ENCODE peak calls at places on chromosomes 5 and 9, in nine cellular contexts. H, F, E, C, Q, J, B, X and T are unnamed samples.

GRCh38 chr9:91421022-91421765 is 2.4 kb downstream of the NFIL3 start:
- DNase-seq in H (peak), F (peak), E (no peak), C (peak), Q (no peak), J (no peak), B (peak), X (no peak), T (no peak)

GRCh38 chr5:115946655-115947054 is 15.6 kb upstream of the LVRN start:
- DNase-seq in H (no peak), F (no peak), E (no peak), C (no peak), Q (no peak), J (no peak), B (no peak), X (no peak), T (no peak)

GRCh38 chr5:926416-927171 is 33.9 kb downstream of the TRIP13 start:
- DNase-seq in H (peak), F (no peak), E (no peak), C (peak), Q (no peak), J (no peak), B (peak), X (no peak), T (no peak)

GRCh38 chr5:120882042-120882775 is 418.1 kb downstream of the PRR16 start:
- DNase-seq in H (peak), F (no peak), E (no peak), C (no peak), Q (no peak), J (no peak), B (no peak), X (no peak), T (no peak)

GRCh38 chr5:2863133-2863532 is 111.7 kb upstream of the IRX2 start:
- DNase-seq in H (no peak), F (no peak), E (no peak), C (no peak), Q (no peak), J (no peak), B (no peak), X (no peak), T (no peak)

GRCh38 chr5:8842906-8843590 is 702.8 kb downstream of the SEMA5A start:
- DNase-seq in H (no peak), F (no peak), E (no peak), C (no peak), Q (no peak), J (peak), B (no peak), X (no peak), T (no peak)

GRCh38 chr5:149656576-149657182 is 73.4 kb upstream of the PPARGC1B start:
- DNase-seq in H (peak), F (no peak), E (peak), C (peak), Q (no peak), J (no peak), B (peak), X (no peak), T (no peak)

GRCh38 chr9:85008215-85008614 is 338.7 kb downstream of the NTRK2 start:
- DNase-seq in H (no peak), F (no peak), E (no peak), C (no peak), Q (no peak), J (no peak), B (no peak), X (no peak), T (no peak)

GRCh38 chr9:35561468-35562261 is 43.4 kb upstream of the TESK1 start:
- DNase-seq in H (no peak), F (no peak), E (no peak), C (no peak), Q (no peak), J (no peak), B (no peak), X (no peak), T (no peak)

GRCh38 chr9:35070823-35071813 is 1.3 kb downstream of the VCP start:
- DNase-seq in H (no peak), F (no peak), E (no peak), C (no peak), Q (peak), J (no peak), B (peak), X (no peak), T (no peak)

GRCh38 chr9:89527084-89527483 is 29.2 kb upstream of the SEMA4D start:
- DNase-seq in H (no peak), F (no peak), E (no peak), C (no peak), Q (no peak), J (no peak), B (peak), X (peak), T (no peak)

GRCh38 chr9:75451045-75451444 is 362.7 kb downstream of the OSTF1 start:
- DNase-seq in H (no peak), F (no peak), E (no peak), C (no peak), Q (no peak), J (no peak), B (no peak), X (no peak), T (no peak)

GRCh38 chr5:153159611-153160010 is 330.9 kb upstream of the GRIA1 start:
- DNase-seq in H (no peak), F (no peak), E (no peak), C (peak), Q (no peak), J (peak), B (no peak), X (no peak), T (no peak)

GRCh38 chr5:31478901-31479300 is 53.0 kb downstream of the DROSHA start:
- DNase-seq in H (no peak), F (no peak), E (no peak), C (no peak), Q (no peak), J (no peak), B (no peak), X (no peak), T (no peak)

GRCh38 chr5:75716715-75717081 is 539 bp downstream of the POC5 start:
- DNase-seq in H (peak), F (no peak), E (no peak), C (no peak), Q (no peak), J (no peak), B (no peak), X (no peak), T (no peak)

GRCh38 chr5:143041461-143041860 is 271.3 kb downstream of the ARHGAP26 start:
- DNase-seq in H (no peak), F (no peak), E (no peak), C (no peak), Q (no peak), J (no peak), B (no peak), X (no peak), T (no peak)

GRCh38 chr9:121599186-121599871 is 52.1 kb upstream of the DAB2IP start:
- DNase-seq in H (peak), F (no peak), E (peak), C (no peak), Q (no peak), J (no peak), B (peak), X (peak), T (no peak)

GRCh38 chr5:41721521-41721920 is 148.7 kb downstream of the OXCT1 start:
- DNase-seq in H (no peak), F (no peak), E (no peak), C (no peak), Q (no peak), J (no peak), B (no peak), X (no peak), T (no peak)

GRCh38 chr9:132672413-132672690 is 2.1 kb downstream of the GTF3C4 start:
- DNase-seq in H (no peak), F (no peak), E (no peak), C (no peak), Q (no peak), J (no peak), B (no peak), X (no peak), T (no peak)

GRCh38 chr5:9207820-9208418 is 338.0 kb downstream of the SEMA5A start:
- DNase-seq in H (peak), F (no peak), E (peak), C (peak), Q (peak), J (no peak), B (no peak), X (no peak), T (no peak)

GRCh38 chr9:21404146-21404545 is 4.8 kb upstream of the IFNA8 start:
- DNase-seq in H (no peak), F (no peak), E (no peak), C (no peak), Q (no peak), J (no peak), B (no peak), X (no peak), T (no peak)

GRCh38 chr5:163760498-163760897 is 255.1 kb downstream of the MAT2B start:
- DNase-seq in H (no peak), F (no peak), E (no peak), C (no peak), Q (peak), J (peak), B (no peak), X (no peak), T (no peak)

GRCh38 chr5:97019435-97020117 is 83.7 kb downstream of the LNPEP start:
- DNase-seq in H (peak), F (no peak), E (no peak), C (no peak), Q (peak), J (no peak), B (no peak), X (no peak), T (no peak)

GRCh38 chr9:84481819-84482218 is 141.3 kb upstream of the SLC28A3 start:
- DNase-seq in H (no peak), F (no peak), E (no peak), C (no peak), Q (no peak), J (no peak), B (no peak), X (no peak), T (no peak)

GRCh38 chr9:96883922-96884321 is 29.6 kb upstream of the ZNF782 start:
- DNase-seq in H (no peak), F (no peak), E (no peak), C (no peak), Q (no peak), J (no peak), B (no peak), X (no peak), T (no peak)

GRCh38 chr5:140627972-140628371 is 5.0 kb downstream of the CD14 start:
- DNase-seq in H (peak), F (no peak), E (no peak), C (no peak), Q (no peak), J (no peak), B (no peak), X (no peak), T (no peak)

GRCh38 chr5:55426455-55426854 is 108.3 kb downstream of the PLPP1 start:
- DNase-seq in H (no peak), F (no peak), E (no peak), C (no peak), Q (no peak), J (no peak), B (no peak), X (no peak), T (no peak)

GRCh38 chr9:137236936-137237421 is 4.1 kb upstream of the TUBB4B start:
- DNase-seq in H (no peak), F (no peak), E (no peak), C (no peak), Q (no peak), J (no peak), B (no peak), X (no peak), T (no peak)

DNA sequence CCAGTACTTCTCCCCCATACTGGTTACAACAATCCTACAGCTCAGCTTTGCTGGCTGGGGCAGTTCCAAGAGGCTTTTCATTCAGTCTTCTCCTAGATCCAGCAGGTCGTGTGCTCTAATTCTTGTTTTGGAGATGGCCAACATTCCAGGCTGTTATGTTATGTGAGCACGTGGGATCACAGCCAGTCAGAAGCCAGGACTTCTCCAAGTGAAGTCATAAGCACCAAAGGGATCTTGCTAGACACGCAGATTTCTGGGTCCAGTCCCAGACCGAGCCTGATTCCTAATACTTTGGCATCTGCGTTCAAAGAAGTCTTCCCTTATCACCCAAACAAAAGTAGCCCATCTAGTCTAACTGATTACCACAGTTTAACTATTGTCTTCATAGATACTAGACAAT is 1.4 kb upstream of the LARP1 start:
- DNase-seq in H (no peak), F (peak), E (no peak), C (no peak), Q (peak), J (peak), B (peak), X (peak), T (peak)
- H3K4me3 ChIP-seq in H (peak), F (no peak), E (peak), C (peak), Q (no peak), J (no peak), B (no peak), X (peak), T (peak)

GRCh38 chr5:81207009-81207408 is 26.1 kb upstream of the CKMT2 start:
- DNase-seq in H (peak), F (no peak), E (peak), C (peak), Q (no peak), J (no peak), B (no peak), X (no peak), T (no peak)
- TF ChIP-seq CTCF in H (peak), F (no peak), E (no peak), C (peak), Q (peak), J (no peak), B (no peak), X (no peak), T (peak)

DNA sequence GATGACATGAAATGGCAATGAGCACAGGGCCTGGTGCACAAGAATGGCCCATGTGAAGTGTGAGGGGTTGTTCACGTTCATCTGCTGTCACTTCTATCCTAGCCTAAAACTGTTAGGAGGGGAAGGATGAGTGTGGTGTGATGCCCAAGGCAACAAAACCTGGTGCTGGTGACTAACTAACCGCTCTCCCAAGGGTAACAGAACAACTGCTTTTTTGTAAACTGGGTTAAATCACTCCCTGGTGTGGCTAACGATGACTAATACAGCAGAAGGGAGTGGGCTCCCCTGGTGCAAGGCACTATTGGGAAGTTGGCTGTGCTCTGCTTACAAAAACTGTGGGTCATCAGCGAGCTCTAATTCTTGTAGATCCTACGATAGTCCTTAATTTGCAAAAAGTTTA is 103.2 kb upstream of the VCAN start:
- DNase-seq in H (no peak), F (peak), E (no peak), C (peak), Q (no peak), J (peak), B (no peak), X (no peak), T (peak)
- H3K4me3 ChIP-seq in H (no peak), F (no peak), E (no peak), C (no peak), Q (no peak), J (no peak), B (no peak), X (no peak), T (no peak)

GRCh38 chr9:98999152-98999525 is 55.4 kb downstream of the COL15A1 start:
- DNase-seq in H (no peak), F (no peak), E (no peak), C (no peak), Q (no peak), J (no peak), B (no peak), X (no peak), T (no peak)
- TF ChIP-seq CTCF in H (no peak), F (no peak), E (no peak), C (no peak), Q (no peak), J (no peak), B (no peak), X (no peak), T (no peak)

GRCh38 chr9:112755059-112755458 is 4.5 kb downstream of the SNX30 start:
- DNase-seq in H (no peak), F (no peak), E (no peak), C (no peak), Q (no peak), J (no peak), B (no peak), X (peak), T (no peak)

GRCh38 chr9:112752334-112753110 is 2.0 kb downstream of the SNX30 start:
- DNase-seq in H (no peak), F (no peak), E (no peak), C (no peak), Q (no peak), J (no peak), B (no peak), X (no peak), T (no peak)

GRCh38 chr9:112753725-112754124 is 3.2 kb downstream of the SNX30 start:
- DNase-seq in H (no peak), F (no peak), E (no peak), C (no peak), Q (peak), J (peak), B (no peak), X (no peak), T (peak)

GRCh38 chr9:112755675-112756074 is 5.1 kb downstream of the SNX30 start:
- DNase-seq in H (no peak), F (no peak), E (no peak), C (no peak), Q (no peak), J (no peak), B (no peak), X (peak), T (no peak)

DNA sequence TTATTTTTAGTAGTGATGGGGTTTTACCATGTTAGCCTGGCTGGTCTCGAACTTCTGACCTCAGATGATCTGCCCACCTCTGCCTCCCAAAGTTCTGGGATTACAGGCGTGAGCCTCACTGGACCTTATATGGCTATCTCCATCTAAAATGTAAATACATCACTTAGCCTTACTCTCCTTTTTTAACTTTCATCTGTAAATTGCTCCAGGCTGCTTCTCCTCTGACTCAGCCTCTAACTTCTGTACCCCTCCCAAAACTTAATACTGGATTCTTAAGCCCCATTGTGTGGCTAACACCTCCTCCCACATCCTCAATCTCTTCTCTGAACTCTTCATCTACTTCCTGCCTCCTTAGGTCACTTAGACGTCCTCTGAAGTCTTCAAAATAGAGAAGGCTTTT is 4.0 kb downstream of the SNX30 start:
- DNase-seq in H (no peak), F (no peak), E (no peak), C (peak), Q (no peak), J (peak), B (no peak), X (no peak), T (peak)
- H3K4me3 ChIP-seq in H (no peak), F (no peak), E (no peak), C (no peak), Q (no peak), J (no peak), B (no peak), X (no peak), T (no peak)

DNA sequence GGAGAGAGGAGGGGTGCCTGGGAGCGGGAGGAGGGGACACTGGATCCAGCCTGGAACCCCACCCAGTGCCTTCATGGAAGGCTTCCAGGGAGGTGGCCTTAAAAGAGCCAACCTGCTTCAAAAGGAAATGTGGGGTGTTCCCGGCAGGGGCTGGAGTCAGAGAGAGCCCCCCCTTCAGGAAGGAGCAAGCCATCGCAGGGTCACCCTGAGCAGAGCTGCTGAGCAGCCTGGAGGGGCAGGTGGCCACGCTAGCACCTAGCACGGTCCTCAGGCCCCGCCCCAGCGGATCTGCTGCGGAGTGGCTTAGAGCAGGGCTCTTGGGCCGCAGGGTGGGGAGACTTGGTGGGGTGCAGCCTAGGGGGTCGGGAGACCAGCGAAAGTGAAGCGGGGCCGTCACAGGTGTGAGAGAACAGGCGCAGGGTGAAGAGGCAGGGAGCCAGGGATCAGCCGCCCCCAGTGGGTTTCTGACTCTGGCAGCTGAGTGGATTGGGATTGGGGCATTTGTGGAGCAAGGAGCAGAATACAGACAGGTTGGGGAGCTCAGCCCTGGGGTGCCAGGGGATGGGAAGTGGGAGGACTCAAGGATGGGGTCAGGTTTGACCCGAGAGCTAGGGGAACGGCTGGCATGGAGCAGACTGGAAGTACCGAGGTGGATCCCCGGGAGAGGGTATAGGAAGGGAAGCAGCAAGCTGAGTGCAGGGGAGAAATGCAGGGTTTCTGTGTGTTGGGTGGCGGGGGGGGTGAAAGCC is 1.5 kb downstream of the LCN2 start:
- DNase-seq in H (peak), F (no peak), E (peak), C (no peak), Q (no peak), J (no peak), B (peak), X (no peak), T (no peak)
- TF ChIP-seq CTCF in H (peak), F (no peak), E (peak), C (peak), Q (peak), J (peak), B (no peak), X (no peak), T (peak)